ENCODE peak calls at places on chromosomes 16 and 17, in ten cellular contexts. Q is psoas muscle; V is effector memory CD4-positive, alpha-beta T cell; L is adrenal gland; I is GM12878; X is IMR-90; T is lower lobe of right lung; W is CD4-positive, alpha-beta memory T cell; B is mesendoderm; Y is spleen. F is an unnamed sample.

GRCh38 chr16:25838724-25839186 is 147.0 kb downstream of the HS3ST4 start:
- DNase-seq in I (peak; percentile 11), X (peak; percentile 41), V (peak; percentile 8), Y (no peak), T (no peak), W (peak; percentile 42), B (peak; percentile 94), L (peak; percentile 55), Q (no peak), F (peak; percentile 7)

GRCh38 chr17:75270966-75271232 is at the start of gene MIF4GD:
- DNase-seq in X (peak; percentile 54), I (no peak), V (no peak), W (no peak), B (no peak), Q (no peak), T (no peak), Y (no peak), L (no peak), F (no peak)

GRCh38 chr16:50668368-50669008 is 12.6 kb downstream of the SNX20 start:
- DNase-seq in X (no peak), W (no peak), B (no peak), Y (peak; percentile 58), I (no peak), T (peak; percentile 56), L (no peak), Q (no peak), V (no peak), F (no peak)

GRCh38 chr17:8243827-8244226 is 4.0 kb downstream of the CTC1 start:
- DNase-seq in B (no peak), L (no peak), Y (no peak), V (peak; percentile 20), X (no peak), I (no peak), T (no peak), Q (no peak), W (peak; percentile 32), F (no peak)

GRCh38 chr16:75648265-75649076 is 898 bp downstream of the TERF2IP start:
- DNase-seq in X (peak; percentile 65), Q (peak; percentile 85), Y (peak; percentile 95), I (no peak), L (peak; percentile 93), B (peak; percentile 87), V (peak; percentile 79), W (peak; percentile 87), T (peak; percentile 90), F (peak; percentile 90)

GRCh38 chr16:35134471-35134870 is 1675.1 kb downstream of the TP53TG3F start:
- DNase-seq in Y (no peak), V (no peak), B (no peak), T (no peak), I (no peak), Q (no peak), L (no peak), W (no peak), X (no peak), F (no peak)

GRCh38 chr16:53022374-53022773 is 30.3 kb downstream of the CHD9NB start:
- DNase-seq in L (peak; percentile 59), T (no peak), Y (no peak), W (no peak), I (no peak), V (no peak), X (peak; percentile 43), Q (no peak), B (peak; percentile 75), F (no peak)

GRCh38 chr17:80220709-80221215 is 535 bp downstream of the SLC26A11 start:
- DNase-seq in B (peak; percentile 10), L (peak; percentile 77), X (no peak), Y (no peak), V (no peak), I (no peak), T (no peak), Q (no peak), W (peak; percentile 15), F (no peak)

GRCh38 chr16:31513126-31513525 is 4.9 kb upstream of the RUSF1 start:
- DNase-seq in X (peak; percentile 68), Y (no peak), L (no peak), T (no peak), Q (no peak), W (no peak), I (no peak), V (no peak), B (no peak), F (no peak)

GRCh38 chr17:12318614-12319266 is 298.1 kb downstream of the MAP2K4 start:
- DNase-seq in L (no peak), X (peak; percentile 51), Y (no peak), V (no peak), B (no peak), I (no peak), T (no peak), Q (no peak), W (no peak), F (no peak)

GRCh38 chr17:45709889-45710288 is 74.2 kb upstream of the CRHR1 start:
- DNase-seq in T (no peak), Q (no peak), Y (no peak), I (no peak), V (no peak), B (peak; percentile 25), X (no peak), W (no peak), L (no peak), F (no peak)

GRCh38 chr17:57739402-57740224 is 5.5 kb downstream of the CCDC182 start:
- DNase-seq in W (peak; percentile 4), L (no peak), T (no peak), I (no peak), Q (no peak), V (no peak), B (peak; percentile 58), X (no peak), Y (no peak), F (no peak)

GRCh38 chr16:64679976-64680375 is 441.9 kb downstream of the CDH11 start:
- DNase-seq in W (no peak), Y (no peak), T (no peak), B (no peak), L (no peak), I (no peak), V (no peak), Q (no peak), X (no peak), F (no peak)

GRCh38 chr16:100989-101388 is 23.0 kb downstream of the MPG start:
- DNase-seq in W (no peak), L (no peak), I (no peak), B (no peak), Y (peak; percentile 62), T (no peak), X (no peak), Q (no peak), V (no peak), F (no peak)
- H3K27ac ChIP-seq in W (no peak overlapping the region), L (no peak overlapping the region), I (no peak overlapping the region), B (no peak overlapping the region), Y (peak overlapping the region; percentile 70), T (peak overlapping the region; percentile 73), X (no peak overlapping the region), Q (peak overlapping the region; percentile 73), V (no peak overlapping the region), F (peak overlapping the region; percentile 83)

GRCh38 chr16:85227924-85228462 is 115.7 kb upstream of the CIBAR2 start:
- DNase-seq in T (no peak), I (no peak), W (no peak), B (peak; percentile 83), Q (no peak), Y (no peak), X (peak; percentile 76), V (no peak), L (no peak), F (no peak)

GRCh38 chr16:85229869-85230416 is 117.7 kb upstream of the CIBAR2 start:
- DNase-seq in B (peak; percentile 61), X (no peak), T (no peak), V (no peak), I (no peak), Q (no peak), W (no peak), Y (no peak), L (no peak), F (no peak)

GRCh38 chr16:85228970-85229430 is 116.7 kb upstream of the CIBAR2 start:
- DNase-seq in Q (no peak), W (no peak), X (no peak), V (no peak), B (no peak), I (no peak), T (no peak), L (no peak), Y (no peak), F (no peak)

GRCh38 chr16:85227262-85227923 is 115.1 kb upstream of the CIBAR2 start:
- DNase-seq in T (no peak), V (no peak), W (no peak), L (no peak), Y (no peak), I (peak; percentile 98), X (no peak), B (no peak), Q (no peak), F (no peak)

GRCh38 chr16:85228463-85228862 is 116.2 kb upstream of the CIBAR2 start:
- DNase-seq in T (no peak), Q (no peak), B (no peak), W (no peak), I (no peak), X (no peak), V (no peak), Y (no peak), L (no peak), F (no peak)
- H3K4me1 ChIP-seq in T (peaks cover 11% of the 10 kb centered on the region), Q (peaks cover 23% of the 10 kb centered on the region), B (peaks cover 6% of the 10 kb centered on the region), W (no peaks in the 10 kb centered on the region), I (peaks cover 56% of the 10 kb centered on the region), X (peaks cover 41% of the 10 kb centered on the region), V (no peaks in the 10 kb centered on the region), Y (peaks cover 55% of the 10 kb centered on the region), L (peaks cover 14% of the 10 kb centered on the region), F (peaks cover 19% of the 10 kb centered on the region)

GRCh38 chr17:39666601-39667261 is 1.5 kb upstream of the PNMT start:
- DNase-seq in V (no peak), Q (peak; percentile 73), X (no peak), Y (peak; percentile 61), W (no peak), L (peak; percentile 88), B (no peak), T (no peak), I (no peak), F (peak; percentile 92)
- H3K4me3 ChIP-seq in V (no peak overlapping the region), Q (peak overlapping the region; percentile 79), X (no peak overlapping the region), Y (no peak overlapping the region), W (no peak overlapping the region), L (no peak overlapping the region), B (no peak overlapping the region), T (peak overlapping the region; percentile 54), I (no peak overlapping the region), F (peak overlapping the region; percentile 62)

GRCh38 chr17:4199818-4200402 is 56.9 kb downstream of the CYB5D2 start:
- DNase-seq in Y (no peak), Q (no peak), L (peak; percentile 59), B (peak; percentile 67), I (no peak), V (peak; percentile 14), X (peak; percentile 42), W (peak; percentile 43), T (no peak), F (no peak)

GRCh38 chr17:4194796-4195195 is 51.8 kb downstream of the CYB5D2 start:
- DNase-seq in L (peak; percentile 46), B (no peak), Y (no peak), I (no peak), W (no peak), V (no peak), Q (no peak), X (no peak), T (no peak), F (no peak)

GRCh38 chr17:4198995-4199394 is 56.0 kb downstream of the CYB5D2 start:
- DNase-seq in Q (no peak), V (no peak), W (no peak), T (no peak), I (no peak), L (peak; percentile 46), X (no peak), B (no peak), Y (no peak), F (no peak)

GRCh38 chr17:4201231-4201630 is 58.2 kb downstream of the CYB5D2 start:
- DNase-seq in X (peak; percentile 56), I (no peak), W (no peak), V (no peak), L (peak; percentile 38), Q (no peak), Y (no peak), B (no peak), T (no peak), F (no peak)

GRCh38 chr17:4195306-4195705 is 52.3 kb downstream of the CYB5D2 start:
- DNase-seq in W (no peak), X (peak; percentile 82), T (no peak), B (no peak), V (no peak), L (peak; percentile 80), Y (no peak), Q (no peak), I (no peak), F (no peak)
- H3K27ac ChIP-seq in W (no peak overlapping the region), X (no peak overlapping the region), T (no peak overlapping the region), B (no peak overlapping the region), V (no peak overlapping the region), L (peak overlapping the region; percentile 54), Y (peak overlapping the region; percentile 58), Q (no peak overlapping the region), I (no peak overlapping the region), F (no peak overlapping the region)

F was measured in heart left ventricle.